ENCODE peak calls at places on chromosomes 16 and 17, in eight cellular contexts. One of them, this sample, is unnamed.

GRCh38 chr17:5877948-5878347 is 192.2 kb upstream of the WSCD1 start:
- DNase-seq in CD4-positive, alpha-beta T cell: no peak
- DNase-seq in coronary artery: no peak
- DNase-seq in endodermal cell: no peak
- DNase-seq in heart right ventricle: peak
- DNase-seq in left ventricle myocardium inferior: peak
- DNase-seq in GM23338: no peak
- DNase-seq in brain microvascular endothelial cell: no peak
- DNase-seq in this sample: no peak

GRCh38 chr16:57143125-57143965 is 42.5 kb downstream of the PSME3IP1 start:
- DNase-seq in brain microvascular endothelial cell: no peak
- DNase-seq in left ventricle myocardium inferior: no peak
- DNase-seq in heart right ventricle: no peak
- DNase-seq in coronary artery: no peak
- DNase-seq in CD4-positive, alpha-beta T cell: no peak
- DNase-seq in GM23338: no peak
- DNase-seq in endodermal cell: no peak
- DNase-seq in this sample: no peak

GRCh38 chr17:76382803-76383644 is 1.4 kb upstream of the SPHK1 start:
- DNase-seq in GM23338: peak
- DNase-seq in endodermal cell: peak
- DNase-seq in CD4-positive, alpha-beta T cell: peak
- DNase-seq in left ventricle myocardium inferior: peak
- DNase-seq in coronary artery: no peak
- DNase-seq in brain microvascular endothelial cell: peak
- DNase-seq in heart right ventricle: peak
- DNase-seq in this sample: no peak

GRCh38 chr17:62876664-62877411 is 68.7 kb upstream of the MARCHF10 start:
- DNase-seq in GM23338: no peak
- DNase-seq in heart right ventricle: no peak
- DNase-seq in coronary artery: no peak
- DNase-seq in CD4-positive, alpha-beta T cell: no peak
- DNase-seq in left ventricle myocardium inferior: no peak
- DNase-seq in brain microvascular endothelial cell: no peak
- DNase-seq in endodermal cell: peak
- DNase-seq in this sample: no peak

GRCh38 chr17:17186051-17186450 is 20.1 kb downstream of the PLD6 start:
- DNase-seq in CD4-positive, alpha-beta T cell: no peak
- DNase-seq in brain microvascular endothelial cell: no peak
- DNase-seq in heart right ventricle: no peak
- DNase-seq in coronary artery: no peak
- DNase-seq in endodermal cell: no peak
- DNase-seq in GM23338: no peak
- DNase-seq in left ventricle myocardium inferior: no peak
- DNase-seq in this sample: no peak

GRCh38 chr16:10971560-10971961 is 27.2 kb downstream of the CLEC16A start:
- DNase-seq in heart right ventricle: no peak
- DNase-seq in brain microvascular endothelial cell: peak
- DNase-seq in endodermal cell: peak
- DNase-seq in coronary artery: no peak
- DNase-seq in CD4-positive, alpha-beta T cell: no peak
- DNase-seq in GM23338: peak
- DNase-seq in left ventricle myocardium inferior: no peak
- DNase-seq in this sample: peak

GRCh38 chr17:80760501-80760900 is 215.9 kb downstream of the RPTOR start:
- DNase-seq in endodermal cell: peak
- DNase-seq in CD4-positive, alpha-beta T cell: no peak
- DNase-seq in left ventricle myocardium inferior: no peak
- DNase-seq in coronary artery: peak
- DNase-seq in brain microvascular endothelial cell: no peak
- DNase-seq in heart right ventricle: no peak
- DNase-seq in GM23338: no peak
- DNase-seq in this sample: no peak

GRCh38 chr17:14833201-14833773 is 431.8 kb downstream of the PMP22 start:
- DNase-seq in brain microvascular endothelial cell: peak
- DNase-seq in coronary artery: no peak
- DNase-seq in CD4-positive, alpha-beta T cell: no peak
- DNase-seq in endodermal cell: no peak
- DNase-seq in heart right ventricle: no peak
- DNase-seq in GM23338: no peak
- DNase-seq in left ventricle myocardium inferior: no peak
- DNase-seq in this sample: peak

GRCh38 chr17:75894049-75894742 is 2.6 kb downstream of the TRIM65 start:
- DNase-seq in heart right ventricle: no peak
- DNase-seq in coronary artery: no peak
- DNase-seq in left ventricle myocardium inferior: no peak
- DNase-seq in brain microvascular endothelial cell: no peak
- DNase-seq in GM23338: peak
- DNase-seq in CD4-positive, alpha-beta T cell: no peak
- DNase-seq in endodermal cell: peak
- DNase-seq in this sample: no peak

GRCh38 chr17:12348476-12348875 is 317.2 kb upstream of the MYOCD start:
- DNase-seq in heart right ventricle: no peak
- DNase-seq in CD4-positive, alpha-beta T cell: no peak
- DNase-seq in brain microvascular endothelial cell: no peak
- DNase-seq in endodermal cell: no peak
- DNase-seq in left ventricle myocardium inferior: no peak
- DNase-seq in GM23338: no peak
- DNase-seq in coronary artery: no peak
- DNase-seq in this sample: no peak

DNA sequence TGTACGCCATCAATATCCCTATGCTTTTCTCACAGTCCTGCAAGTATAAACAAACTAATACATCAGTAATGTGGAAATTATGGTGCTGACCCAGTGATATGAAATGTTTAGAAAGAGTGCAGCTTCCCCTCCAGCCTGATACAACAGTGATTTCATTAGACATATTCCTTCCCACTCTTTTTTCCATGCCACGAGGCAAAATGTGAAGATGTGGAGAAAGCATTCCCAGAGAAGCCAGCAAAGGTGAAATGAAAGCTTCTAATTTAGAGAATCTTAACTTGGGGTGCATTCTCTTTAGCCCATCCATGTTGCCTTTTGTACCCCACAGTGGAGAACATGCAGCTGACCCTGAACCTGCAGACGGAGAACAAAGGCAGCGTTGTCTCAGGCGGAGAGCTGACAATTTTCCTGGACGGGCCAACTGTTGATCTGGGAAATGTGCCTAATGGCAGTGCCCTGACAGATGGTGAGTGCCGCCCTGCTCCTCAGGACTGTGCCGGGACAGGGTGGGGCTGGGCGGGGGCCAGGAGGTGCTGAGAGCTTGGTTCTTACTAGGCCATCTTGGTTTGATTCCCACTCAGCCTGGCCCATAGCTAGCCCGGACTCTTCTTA is 77.8 kb downstream of the WWP2 start:
- DNase-seq in endodermal cell: no peak
- DNase-seq in GM23338: no peak
- DNase-seq in brain microvascular endothelial cell: no peak
- DNase-seq in CD4-positive, alpha-beta T cell: no peak
- DNase-seq in heart right ventricle: peak
- DNase-seq in coronary artery: no peak
- DNase-seq in left ventricle myocardium inferior: peak
- DNase-seq in this sample: no peak
- H3K27ac ChIP-seq in endodermal cell: no peak
- H3K27ac ChIP-seq in GM23338: no peak
- H3K27ac ChIP-seq in brain microvascular endothelial cell: no peak
- H3K27ac ChIP-seq in CD4-positive, alpha-beta T cell: no peak
- H3K27ac ChIP-seq in heart right ventricle: no peak
- H3K27ac ChIP-seq in coronary artery: peak
- H3K27ac ChIP-seq in left ventricle myocardium inferior: peak
- H3K27ac ChIP-seq in this sample: no peak

GRCh38 chr16:88047462-88047861 is 96.2 kb downstream of the BANP start:
- DNase-seq in CD4-positive, alpha-beta T cell: no peak
- DNase-seq in endodermal cell: no peak
- DNase-seq in left ventricle myocardium inferior: peak
- DNase-seq in brain microvascular endothelial cell: no peak
- DNase-seq in coronary artery: no peak
- DNase-seq in GM23338: no peak
- DNase-seq in heart right ventricle: no peak
- DNase-seq in this sample: no peak
- TF ChIP-seq CTCF in CD4-positive, alpha-beta T cell: no peak
- TF ChIP-seq CTCF in endodermal cell: no peak
- TF ChIP-seq CTCF in left ventricle myocardium inferior: no peak
- TF ChIP-seq CTCF in brain microvascular endothelial cell: no peak
- TF ChIP-seq CTCF in coronary artery: no peak
- TF ChIP-seq CTCF in GM23338: no peak
- TF ChIP-seq CTCF in heart right ventricle: no peak
- TF ChIP-seq CTCF in this sample: no peak

GRCh38 chr17:4722678-4723240 is 8.5 kb upstream of the MED11 start:
- DNase-seq in CD4-positive, alpha-beta T cell: no peak
- DNase-seq in endodermal cell: no peak
- DNase-seq in left ventricle myocardium inferior: no peak
- DNase-seq in GM23338: no peak
- DNase-seq in brain microvascular endothelial cell: no peak
- DNase-seq in heart right ventricle: no peak
- DNase-seq in coronary artery: no peak
- DNase-seq in this sample: no peak

GRCh38 chr17:4724655-4725054 is 6.6 kb upstream of the MED11 start:
- DNase-seq in CD4-positive, alpha-beta T cell: no peak
- DNase-seq in brain microvascular endothelial cell: no peak
- DNase-seq in coronary artery: no peak
- DNase-seq in endodermal cell: no peak
- DNase-seq in left ventricle myocardium inferior: no peak
- DNase-seq in heart right ventricle: no peak
- DNase-seq in GM23338: no peak
- DNase-seq in this sample: no peak

GRCh38 chr17:4728124-4728523 is 3.1 kb upstream of the MED11 start:
- DNase-seq in coronary artery: no peak
- DNase-seq in GM23338: no peak
- DNase-seq in left ventricle myocardium inferior: no peak
- DNase-seq in CD4-positive, alpha-beta T cell: no peak
- DNase-seq in heart right ventricle: no peak
- DNase-seq in endodermal cell: no peak
- DNase-seq in brain microvascular endothelial cell: no peak
- DNase-seq in this sample: no peak

GRCh38 chr17:4721203-4722135 is 9.8 kb upstream of the MED11 start:
- DNase-seq in coronary artery: no peak
- DNase-seq in CD4-positive, alpha-beta T cell: no peak
- DNase-seq in endodermal cell: peak
- DNase-seq in left ventricle myocardium inferior: peak
- DNase-seq in GM23338: no peak
- DNase-seq in brain microvascular endothelial cell: peak
- DNase-seq in heart right ventricle: no peak
- DNase-seq in this sample: no peak

DNA sequence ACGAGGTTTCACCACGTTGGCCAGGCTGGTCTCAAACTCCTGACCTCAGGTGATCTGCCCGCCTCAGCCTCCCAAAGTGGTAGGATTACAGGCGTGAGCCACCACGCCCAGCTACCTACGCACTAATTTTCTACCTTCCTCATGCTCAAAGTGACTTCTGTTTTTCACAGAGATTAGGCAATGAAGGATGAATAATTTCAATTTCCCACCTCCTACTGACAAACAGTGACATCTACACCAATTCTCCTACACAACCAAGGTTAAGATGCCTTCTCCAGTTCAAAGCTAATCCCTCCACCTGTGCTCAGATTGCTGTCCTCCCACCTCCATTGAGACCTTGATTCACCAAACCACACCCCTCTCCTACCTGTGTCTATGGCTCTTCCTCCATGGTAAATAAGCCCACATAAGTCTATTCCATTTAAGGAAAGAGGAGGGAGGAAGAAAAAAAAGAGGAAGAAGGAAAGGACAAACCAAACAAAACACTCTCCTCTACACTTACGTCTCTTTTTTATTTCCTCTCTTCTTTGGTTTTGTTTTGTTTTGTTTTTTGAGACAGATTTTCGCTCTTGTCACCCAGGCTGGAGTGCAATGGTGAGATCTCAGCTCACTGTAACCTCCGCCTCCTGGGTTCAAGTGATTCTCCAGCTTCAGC is 5.5 kb upstream of the MED11 start:
- DNase-seq in GM23338: no peak
- DNase-seq in endodermal cell: no peak
- DNase-seq in coronary artery: no peak
- DNase-seq in heart right ventricle: no peak
- DNase-seq in CD4-positive, alpha-beta T cell: no peak
- DNase-seq in left ventricle myocardium inferior: no peak
- DNase-seq in brain microvascular endothelial cell: no peak
- DNase-seq in this sample: no peak
- H3K27ac ChIP-seq in GM23338: no peak
- H3K27ac ChIP-seq in endodermal cell: no peak
- H3K27ac ChIP-seq in coronary artery: peak
- H3K27ac ChIP-seq in heart right ventricle: no peak
- H3K27ac ChIP-seq in CD4-positive, alpha-beta T cell: no peak
- H3K27ac ChIP-seq in left ventricle myocardium inferior: no peak
- H3K27ac ChIP-seq in brain microvascular endothelial cell: no peak
- H3K27ac ChIP-seq in this sample: no peak

GRCh38 chr16:50977064-50977621 is 173.9 kb downstream of the SALL1 start:
- DNase-seq in endodermal cell: no peak
- DNase-seq in brain microvascular endothelial cell: no peak
- DNase-seq in GM23338: no peak
- DNase-seq in left ventricle myocardium inferior: no peak
- DNase-seq in coronary artery: no peak
- DNase-seq in heart right ventricle: no peak
- DNase-seq in CD4-positive, alpha-beta T cell: no peak
- DNase-seq in this sample: no peak
- TF ChIP-seq CTCF in endodermal cell: no peak
- TF ChIP-seq CTCF in brain microvascular endothelial cell: no peak
- TF ChIP-seq CTCF in GM23338: no peak
- TF ChIP-seq CTCF in left ventricle myocardium inferior: no peak
- TF ChIP-seq CTCF in coronary artery: no peak
- TF ChIP-seq CTCF in heart right ventricle: no peak
- TF ChIP-seq CTCF in CD4-positive, alpha-beta T cell: no peak
- TF ChIP-seq CTCF in this sample: no peak

GRCh38 chr17:31489295-31490018 is 98.0 kb downstream of the RAB11FIP4 start:
- DNase-seq in heart right ventricle: no peak
- DNase-seq in left ventricle myocardium inferior: no peak
- DNase-seq in endodermal cell: peak
- DNase-seq in brain microvascular endothelial cell: no peak
- DNase-seq in GM23338: peak
- DNase-seq in coronary artery: no peak
- DNase-seq in CD4-positive, alpha-beta T cell: no peak
- DNase-seq in this sample: no peak
- H3K27ac ChIP-seq in heart right ventricle: no peak
- H3K27ac ChIP-seq in left ventricle myocardium inferior: peak
- H3K27ac ChIP-seq in endodermal cell: no peak
- H3K27ac ChIP-seq in brain microvascular endothelial cell: no peak
- H3K27ac ChIP-seq in GM23338: peak
- H3K27ac ChIP-seq in coronary artery: no peak
- H3K27ac ChIP-seq in CD4-positive, alpha-beta T cell: peak
- H3K27ac ChIP-seq in this sample: no peak

GRCh38 chr16:74226361-74226979 is 70.1 kb upstream of the PSMD7 start:
- DNase-seq in left ventricle myocardium inferior: no peak
- DNase-seq in endodermal cell: no peak
- DNase-seq in CD4-positive, alpha-beta T cell: no peak
- DNase-seq in brain microvascular endothelial cell: no peak
- DNase-seq in coronary artery: no peak
- DNase-seq in GM23338: peak
- DNase-seq in heart right ventricle: no peak
- DNase-seq in this sample: no peak
- TF ChIP-seq CTCF in left ventricle myocardium inferior: peak
- TF ChIP-seq CTCF in endodermal cell: peak
- TF ChIP-seq CTCF in CD4-positive, alpha-beta T cell: no peak
- TF ChIP-seq CTCF in brain microvascular endothelial cell: peak
- TF ChIP-seq CTCF in coronary artery: no peak
- TF ChIP-seq CTCF in GM23338: peak
- TF ChIP-seq CTCF in heart right ventricle: peak
- TF ChIP-seq CTCF in this sample: peak

GRCh38 chr16:82059983-82060421 is 24.9 kb downstream of the HSD17B2 start:
- DNase-seq in left ventricle myocardium inferior: no peak
- DNase-seq in GM23338: no peak
- DNase-seq in coronary artery: no peak
- DNase-seq in endodermal cell: no peak
- DNase-seq in heart right ventricle: no peak
- DNase-seq in brain microvascular endothelial cell: no peak
- DNase-seq in CD4-positive, alpha-beta T cell: no peak
- DNase-seq in this sample: no peak
- H3K27ac ChIP-seq in left ventricle myocardium inferior: no peak
- H3K27ac ChIP-seq in GM23338: no peak
- H3K27ac ChIP-seq in coronary artery: no peak
- H3K27ac ChIP-seq in endodermal cell: no peak
- H3K27ac ChIP-seq in heart right ventricle: no peak
- H3K27ac ChIP-seq in brain microvascular endothelial cell: no peak
- H3K27ac ChIP-seq in CD4-positive, alpha-beta T cell: no peak
- H3K27ac ChIP-seq in this sample: no peak